ENCODE peak calls at places on chromosomes 4 and X, in ten cellular contexts. L, K, J, X, O, C, G, T, B and F are unnamed samples.

GRCh38 chr4:166435449-166435848 is 562.4 kb downstream of the TLL1 start:
- DNase-seq in L (peak), K (no peak), J (no peak), X (peak), O (no peak), C (no peak), G (peak), T (no peak), B (no peak), F (no peak)

GRCh38 chr4:183602444-183603102 is 56.4 kb downstream of the RWDD4 start:
- DNase-seq in L (no peak), K (no peak), J (no peak), X (peak), O (no peak), C (no peak), G (peak), T (no peak), B (peak), F (peak)

GRCh38 chr4:124455671-124456070 is 256.9 kb downstream of the ANKRD50 start:
- DNase-seq in L (no peak), K (no peak), J (no peak), X (no peak), O (no peak), C (no peak), G (no peak), T (no peak), B (no peak), F (no peak)

GRCh38 chr4:26596843-26597242 is 13.0 kb downstream of the TBC1D19 start:
- DNase-seq in L (no peak), K (no peak), J (no peak), X (no peak), O (no peak), C (no peak), G (no peak), T (no peak), B (no peak), F (no peak)

GRCh38 chr4:17475481-17475880 is 36.4 kb downstream of the QDPR start:
- DNase-seq in L (no peak), K (no peak), J (no peak), X (no peak), O (no peak), C (no peak), G (peak), T (no peak), B (no peak), F (no peak)

GRCh38 chr4:158446106-158446505 is 75.6 kb upstream of the RXFP1 start:
- DNase-seq in L (no peak), K (no peak), J (no peak), X (peak), O (no peak), C (no peak), G (peak), T (no peak), B (no peak), F (no peak)

GRCh38 chrX:153612413-153612812 is 13.5 kb upstream of the CCNQ start:
- DNase-seq in L (no peak), K (no peak), J (no peak), X (no peak), O (no peak), C (no peak), G (no peak), T (no peak), B (no peak), F (no peak)

GRCh38 chrX:20523626-20524312 is 257.1 kb upstream of the RPS6KA3 start:
- DNase-seq in L (no peak), K (no peak), J (no peak), X (no peak), O (no peak), C (no peak), G (no peak), T (peak), B (no peak), F (no peak)

GRCh38 chr4:39978904-39979303 is 1.2 kb upstream of the PDS5A start:
- DNase-seq in L (no peak), K (no peak), J (no peak), X (no peak), O (no peak), C (no peak), G (no peak), T (no peak), B (no peak), F (no peak)

GRCh38 chr4:154164931-154165839 is 326.4 kb downstream of the DCHS2 start:
- DNase-seq in L (peak), K (no peak), J (peak), X (no peak), O (no peak), C (no peak), G (peak), T (no peak), B (no peak), F (no peak)

GRCh38 chrX:39875834-39876625 is 221.7 kb downstream of the BCOR start:
- DNase-seq in L (no peak), K (no peak), J (no peak), X (no peak), O (no peak), C (peak), G (no peak), T (no peak), B (no peak), F (no peak)

GRCh38 chr4:151922811-151923210 is 162.0 kb upstream of the GATB start:
- DNase-seq in L (peak), K (no peak), J (no peak), X (no peak), O (no peak), C (no peak), G (no peak), T (no peak), B (no peak), F (no peak)

GRCh38 chrX:53729756-53730155 is 43.2 kb upstream of the HUWE1 start:
- DNase-seq in L (no peak), K (no peak), J (no peak), X (no peak), O (no peak), C (no peak), G (no peak), T (no peak), B (no peak), F (no peak)

GRCh38 chr4:113872426-113873260 is 106.8 kb downstream of the ARSJ start:
- DNase-seq in L (no peak), K (no peak), J (no peak), X (no peak), O (no peak), C (no peak), G (peak), T (no peak), B (no peak), F (no peak)

GRCh38 chr4:148782284-148782683 is 340.1 kb upstream of the NR3C2 start:
- DNase-seq in L (no peak), K (no peak), J (no peak), X (peak), O (no peak), C (no peak), G (no peak), T (no peak), B (peak), F (no peak)

GRCh38 chrX:103817502-103817901 is 14.6 kb downstream of the RAB9B start:
- DNase-seq in L (peak), K (peak), J (no peak), X (peak), O (no peak), C (peak), G (no peak), T (peak), B (no peak), F (peak)

GRCh38 chr4:7630559-7631287 is 196.0 kb upstream of the PSAPL1 start:
- DNase-seq in L (peak), K (no peak), J (peak), X (peak), O (peak), C (peak), G (peak), T (no peak), B (no peak), F (no peak)

GRCh38 chr4:158535130-158535614 is 13.5 kb downstream of the RXFP1 start:
- DNase-seq in L (peak), K (no peak), J (no peak), X (peak), O (no peak), C (no peak), G (peak), T (no peak), B (no peak), F (no peak)

GRCh38 chr4:143355540-143356217 is 19.0 kb downstream of the GAB1 start:
- DNase-seq in L (no peak), K (no peak), J (no peak), X (no peak), O (no peak), C (no peak), G (peak), T (no peak), B (no peak), F (peak)

GRCh38 chr4:2806392-2807355 is 13.8 kb downstream of the SH3BP2 start:
- DNase-seq in L (no peak), K (no peak), J (peak), X (no peak), O (peak), C (no peak), G (no peak), T (no peak), B (no peak), F (no peak)

GRCh38 chr4:166594326-166594946 is 639.9 kb downstream of the SPOCK3 start:
- DNase-seq in L (peak), K (no peak), J (no peak), X (peak), O (no peak), C (peak), G (peak), T (no peak), B (peak), F (peak)

GRCh38 chrX:74325130-74326059 is 21.4 kb downstream of the ZCCHC13 start:
- DNase-seq in L (no peak), K (no peak), J (no peak), X (no peak), O (no peak), C (peak), G (no peak), T (no peak), B (peak), F (no peak)

GRCh38 chr4:3115637-3116300 is 41.3 kb downstream of the HTT start:
- DNase-seq in L (peak), K (no peak), J (no peak), X (no peak), O (no peak), C (no peak), G (peak), T (no peak), B (no peak), F (no peak)

GRCh38 chrX:73239242-73239641 is 24.6 kb upstream of the NAP1L2 start:
- DNase-seq in L (no peak), K (no peak), J (no peak), X (no peak), O (no peak), C (no peak), G (no peak), T (no peak), B (peak), F (no peak)

GRCh38 chrX:9928083-9928482 is 39.1 kb upstream of the CLDN34 start:
- DNase-seq in L (no peak), K (peak), J (no peak), X (no peak), O (no peak), C (peak), G (no peak), T (no peak), B (peak), F (no peak)

GRCh38 chrX:120824021-120824420 is 51.6 kb downstream of the CT47B1 start:
- DNase-seq in L (no peak), K (no peak), J (no peak), X (no peak), O (no peak), C (no peak), G (no peak), T (no peak), B (no peak), F (no peak)

GRCh38 chr4:182102576-182102975 is 140.6 kb upstream of the TENM3 start:
- DNase-seq in L (no peak), K (no peak), J (no peak), X (no peak), O (no peak), C (no peak), G (no peak), T (no peak), B (no peak), F (no peak)

GRCh38 chr4:128229458-128229805 is 58.2 kb downstream of the PGRMC2 start:
- DNase-seq in L (no peak), K (no peak), J (no peak), X (no peak), O (no peak), C (no peak), G (peak), T (no peak), B (no peak), F (no peak)

GRCh38 chrX:43970528-43970927 is 2.7 kb downstream of the NDP start:
- DNase-seq in L (peak), K (no peak), J (no peak), X (peak), O (no peak), C (no peak), G (peak), T (no peak), B (no peak), F (no peak)

GRCh38 chr4:39118034-39118658 is 56.1 kb downstream of the KLHL5 start:
- DNase-seq in L (no peak), K (no peak), J (no peak), X (no peak), O (no peak), C (no peak), G (no peak), T (no peak), B (no peak), F (no peak)

GRCh38 chr4:184805462-184806245 is 20.1 kb downstream of the ACSL1 start:
- DNase-seq in L (no peak), K (peak), J (peak), X (no peak), O (peak), C (no peak), G (no peak), T (no peak), B (peak), F (peak)

GRCh38 chrX:23900220-23900797 is 7.4 kb downstream of the APOO start:
- DNase-seq in L (no peak), K (no peak), J (no peak), X (peak), O (peak), C (no peak), G (no peak), T (no peak), B (peak), F (no peak)